ENCODE peak calls at places on chromosome 17, in eight cellular contexts. D is NB4, M is omental fat pad, B is choroid plexus epithelial cell, O is astrocyte of the cerebellum, Y is GM20000, Q is HFF-Myc, H is thoracic aorta. W is an unnamed sample.

GRCh38 chr17:11996722-11997146 is 541 bp downstream of the ZNF18 start:
- DNase-seq in M (peak; percentile 28), H (peak; percentile 12), Y (peak; percentile 53), B (peak; percentile 35), O (no peak), D (peak; percentile 82), Q (peak; percentile 5), W (peak; percentile 81)

GRCh38 chr17:79109584-79109983 is 35.0 kb downstream of the ENGASE start:
- DNase-seq in O (no peak), Y (no peak), Q (no peak), B (no peak), M (no peak), H (no peak), D (no peak), W (no peak)

GRCh38 chr17:67294451-67295199 is 49.6 kb upstream of the HELZ start:
- DNase-seq in O (no peak), Y (no peak), H (no peak), B (no peak), D (no peak), Q (no peak), M (no peak), W (no peak)

GRCh38 chr17:32658470-32659418 is 172.0 kb downstream of the CDK5R1 start:
- DNase-seq in O (no peak), D (no peak), Q (no peak), Y (no peak), M (no peak), B (no peak), H (no peak), W (no peak)

GRCh38 chr17:37671813-37672544 is 28.7 kb upstream of the DDX52 start:
- DNase-seq in Y (no peak), H (no peak), B (peak; percentile 93), M (no peak), O (no peak), D (no peak), Q (peak; percentile 19), W (no peak)

GRCh38 chr17:38349097-38349904 is 2.3 kb upstream of the SOCS7 start:
- DNase-seq in Q (peak; percentile 72), D (peak; percentile 90), B (peak; percentile 91), H (peak; percentile 55), O (peak; percentile 75), Y (peak; percentile 81), M (peak; percentile 86), W (peak; percentile 89)

GRCh38 chr17:39016193-39017153 is 49.3 kb upstream of the FBXO47 start:
- DNase-seq in O (no peak), Q (no peak), H (no peak), Y (no peak), D (peak; percentile 69), B (peak; percentile 53), M (no peak), W (no peak)

GRCh38 chr17:68892658-68893057 is 62.5 kb downstream of the ABCA8 start:
- DNase-seq in B (no peak), H (no peak), O (no peak), Q (no peak), D (no peak), M (no peak), Y (no peak), W (no peak)

GRCh38 chr17:51548125-51548524 is 287.8 kb downstream of the UTP18 start:
- DNase-seq in Y (no peak), M (no peak), Q (no peak), D (no peak), H (no peak), O (no peak), B (no peak), W (no peak)

GRCh38 chr17:21268596-21269188 is 15.5 kb upstream of the NATD1 start:
- DNase-seq in Y (no peak), D (no peak), O (no peak), B (no peak), M (no peak), Q (no peak), H (no peak), W (no peak)

GRCh38 chr17:8944083-8944482 is 21.4 kb downstream of the PIK3R5 start:
- DNase-seq in H (no peak), B (no peak), D (no peak), Y (no peak), O (no peak), M (no peak), Q (no peak), W (no peak)

GRCh38 chr17:45719335-45720071 is 64.6 kb upstream of the CRHR1 start:
- DNase-seq in Y (no peak), Q (peak; percentile 41), O (peak; percentile 16), D (peak; percentile 64), M (no peak), B (peak; percentile 75), H (no peak), W (no peak)

GRCh38 chr17:70168044-70168978 is 1.0 kb upstream of the KCNJ2 start:
- DNase-seq in M (no peak), D (peak; percentile 20), Q (peak; percentile 42), H (no peak), Y (peak; percentile 46), B (peak; percentile 92), O (peak; percentile 74), W (peak; percentile 79)

GRCh38 chr17:21019976-21020575 is 22.7 kb downstream of the USP22 start:
- DNase-seq in M (no peak), H (no peak), Y (peak; percentile 48), B (peak; percentile 59), D (peak; percentile 47), Q (no peak), O (no peak), W (no peak)

DNA sequence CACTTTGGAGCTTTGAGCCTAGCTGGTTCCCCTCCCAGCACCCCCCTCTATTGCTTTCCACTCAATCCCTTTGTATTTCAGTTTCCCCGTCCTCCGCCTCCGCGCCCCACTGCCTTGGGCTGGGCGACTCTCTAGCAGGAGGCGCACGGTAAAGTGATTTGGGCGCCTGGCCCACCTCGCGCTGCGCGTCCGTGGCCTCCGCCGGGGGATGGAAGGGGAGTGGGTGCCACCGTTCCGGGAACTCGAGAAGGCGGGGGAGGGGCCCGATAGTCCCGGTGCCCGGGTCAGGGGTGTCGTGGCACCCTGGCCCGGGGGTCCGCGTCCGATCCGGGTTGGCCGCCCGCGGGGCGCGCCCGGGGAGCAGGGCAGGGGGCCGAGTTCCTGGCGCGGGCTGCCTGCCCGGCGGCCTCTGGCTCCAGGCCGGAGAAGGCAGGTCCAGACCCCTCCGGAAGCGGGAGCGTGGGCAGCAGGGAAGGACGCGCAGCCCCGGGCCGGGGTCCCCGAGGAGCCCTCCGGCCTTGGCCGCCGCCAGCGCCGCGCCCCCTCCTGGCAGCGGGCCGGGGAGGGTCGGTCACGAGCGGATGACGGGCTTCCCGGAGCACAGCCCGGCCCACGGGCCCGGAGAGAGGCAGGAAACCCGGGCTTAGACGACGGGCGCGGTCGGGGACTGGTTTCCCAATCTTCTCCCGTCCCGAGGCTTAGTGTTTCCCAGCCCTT is 15.8 kb downstream of the MEOX1 start:
- DNase-seq in H (peak; percentile 23), Y (no peak), Q (no peak), B (peak; percentile 42), M (peak; percentile 48), O (no peak), D (no peak), W (peak; percentile 92)
- TF ChIP-seq CTCF in H (no peak), Y (no peak), Q (no peak), B (no peak), M (no peak), O (no peak), D (no peak), W (no peak)

GRCh38 chr17:63445571-63446217 is 412 bp downstream of the CYB561 start:
- DNase-seq in M (no peak), B (peak; percentile 43), Y (peak; percentile 78), H (no peak), D (no peak), Q (no peak), O (no peak), W (no peak)
- TF ChIP-seq CTCF in M (no peak), B (peak; percentile 22), Y (peak; percentile 32), H (peak; percentile 64), D (no peak), Q (peak; percentile 23), O (peak; percentile 35), W (peak; percentile 49)

GRCh38 chr17:75633484-75634375 is 496 bp downstream of the SMIM5 start:
- DNase-seq in Q (peak; percentile 82), O (peak; percentile 77), D (peak; percentile 89), M (peak; percentile 66), B (peak; percentile 94), H (peak; percentile 38), Y (peak; percentile 83), W (peak; percentile 94)
- TF ChIP-seq CTCF in Q (peak; percentile 78), O (peak; percentile 83), D (peak; percentile 55), M (no peak), B (peak; percentile 78), H (peak; percentile 55), Y (peak; percentile 58), W (peak; percentile 20)

GRCh38 chr17:77106874-77107358 is 33.9 kb upstream of the SEC14L1 start:
- DNase-seq in H (no peak), Y (peak; percentile 27), D (no peak), Q (no peak), O (no peak), M (no peak), B (no peak), W (no peak)
- TF ChIP-seq CTCF in H (no peak), Y (no peak), D (no peak), Q (no peak), O (no peak), M (no peak), B (no peak), W (no peak)

DNA sequence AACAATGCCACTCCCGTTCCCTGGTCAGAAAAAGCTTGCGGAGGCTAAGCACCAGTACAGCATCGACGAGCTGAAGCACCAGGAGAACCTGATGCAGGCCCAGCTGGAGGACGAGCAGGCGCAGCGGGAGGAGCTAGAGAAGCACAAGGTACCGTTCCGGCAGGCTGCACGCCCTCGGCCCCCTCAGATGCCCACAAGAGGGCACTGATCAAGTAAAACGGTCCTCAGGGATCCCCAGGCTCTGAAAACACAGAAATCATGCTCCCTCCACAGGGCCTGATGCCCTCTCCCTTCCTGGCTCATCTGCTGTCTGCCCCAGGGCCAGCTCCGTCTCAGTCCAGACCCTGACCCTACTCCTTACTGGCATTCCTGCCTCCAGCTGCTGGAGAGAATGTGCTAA is 21.6 kb downstream of the DRC3 start:
- DNase-seq in O (no peak), Y (no peak), B (peak; percentile 45), M (no peak), H (no peak), D (peak; percentile 51), Q (no peak), W (no peak)
- TF ChIP-seq CTCF in O (peak; percentile 55), Y (no peak), B (peak; percentile 51), M (no peak), H (no peak), D (peak; percentile 51), Q (peak; percentile 55), W (peak; percentile 17)

GRCh38 chr17:3772764-3773163 is 28.2 kb downstream of the ITGAE start:
- DNase-seq in M (no peak), Q (no peak), O (no peak), H (no peak), B (no peak), Y (no peak), D (no peak), W (no peak)
- TF ChIP-seq CTCF in M (no peak), Q (no peak), O (no peak), H (no peak), B (peak; percentile 13), Y (no peak), D (no peak), W (no peak)